ENCODE peak calls at places on chromosomes 2 and 18, in six cellular contexts. N is neural progenitor cell, L is fibroblast of lung, O is astrocyte, J is IMR-90, G is Karpas-422. Y is an unnamed sample.

GRCh38 chr2:1708476-1709334 is 35.6 kb downstream of the PXDN start:
- DNase-seq in O (no peak), N (no peak), L (no peak), J (peak; percentile 27), G (no peak), Y (no peak)

GRCh38 chr2:216773072-216773471 is 77.7 kb upstream of the IGFBP5 start:
- DNase-seq in O (no peak), G (no peak), L (peak; percentile 25), N (no peak), J (no peak), Y (no peak)

GRCh38 chr2:126662623-126663022 is 6.7 kb downstream of the GYPC start:
- DNase-seq in O (no peak), N (no peak), L (no peak), J (no peak), G (peak; percentile 73), Y (no peak)

GRCh38 chr2:38230756-38231155 is 146.3 kb downstream of the ATL2 start:
- DNase-seq in J (no peak), L (no peak), N (no peak), G (no peak), O (no peak), Y (no peak)

GRCh38 chr18:48562075-48562474 is 23.2 kb downstream of the CTIF start:
- DNase-seq in L (no peak), J (no peak), G (no peak), N (no peak), O (no peak), Y (no peak)

GRCh38 chr2:176907341-176907740 is 305.3 kb upstream of the HNRNPA3 start:
- DNase-seq in O (no peak), G (no peak), N (no peak), J (no peak), L (no peak), Y (peak; percentile 8)

GRCh38 chr2:165423081-165423480 is 46.4 kb upstream of the CSRNP3 start:
- DNase-seq in J (no peak), G (no peak), N (no peak), L (no peak), O (no peak), Y (no peak)

GRCh38 chr2:189685540-189686229 is 11.2 kb downstream of the ANKAR start:
- DNase-seq in G (no peak), N (no peak), O (peak; percentile 68), J (peak; percentile 78), L (peak; percentile 70), Y (peak; percentile 66)

GRCh38 chr2:231332388-231332787 is 63.1 kb upstream of the B3GNT7 start:
- DNase-seq in L (no peak), O (no peak), N (no peak), G (no peak), J (no peak), Y (no peak)

GRCh38 chr2:69559696-69560482 is 83.7 kb downstream of the AAK1 start:
- DNase-seq in O (peak; percentile 37), L (peak; percentile 76), J (peak; percentile 62), N (peak; percentile 81), G (peak; percentile 79), Y (peak; percentile 66)

GRCh38 chr2:112493048-112493447 is 11.1 kb downstream of the TTL start:
- DNase-seq in N (no peak), G (no peak), L (no peak), O (no peak), J (peak; percentile 9), Y (no peak)

GRCh38 chr2:170161516-170162260 is 16.3 kb upstream of the MYO3B start:
- DNase-seq in L (no peak), N (no peak), G (no peak), O (no peak), J (no peak), Y (no peak)

GRCh38 chr2:99481941-99482340 is 7.9 kb downstream of the REV1 start:
- DNase-seq in G (no peak), J (no peak), N (no peak), O (no peak), L (peak; percentile 24), Y (no peak)

GRCh38 chr2:9274701-9275343 is 68.2 kb downstream of the ASAP2 start:
- DNase-seq in G (no peak), J (no peak), O (no peak), L (no peak), N (no peak), Y (no peak)

GRCh38 chr18:12086249-12086648 is 7.4 kb upstream of the ANKRD62 start:
- DNase-seq in J (no peak), N (no peak), G (no peak), L (no peak), O (no peak), Y (no peak)

GRCh38 chr2:60413069-60413818 is 140.2 kb downstream of the BCL11A start:
- DNase-seq in N (no peak), O (no peak), L (no peak), G (no peak), J (no peak), Y (no peak)

GRCh38 chr18:56831988-56832387 is 180.8 kb downstream of the WDR7 start:
- DNase-seq in J (peak; percentile 35), G (no peak), O (peak; percentile 55), L (peak; percentile 29), N (peak; percentile 8), Y (no peak)

GRCh38 chr18:48781041-48781989 is 169.4 kb downstream of the SMAD7 start:
- DNase-seq in J (peak; percentile 39), N (peak; percentile 63), O (peak; percentile 52), G (no peak), L (peak; percentile 47), Y (no peak)

GRCh38 chr18:41036346-41036745 is 918.7 kb upstream of the PIK3C3 start:
- DNase-seq in N (no peak), L (no peak), O (no peak), J (no peak), G (no peak), Y (no peak)

GRCh38 chr2:195486987-195487644 is 169.9 kb upstream of the SLC39A10 start:
- DNase-seq in N (no peak), G (peak; percentile 48), O (peak; percentile 79), J (peak; percentile 81), L (peak; percentile 79), Y (peak; percentile 94)

GRCh38 chr2:190060626-190061025 is 1.9 kb downstream of the MSTN start:
- DNase-seq in J (no peak), N (no peak), O (no peak), G (no peak), L (no peak), Y (no peak)

GRCh38 chr18:28040216-28040615 is 136.7 kb downstream of the CDH2 start:
- DNase-seq in O (no peak), J (no peak), N (no peak), L (no peak), G (no peak), Y (no peak)

GRCh38 chr2:17107131-17107530 is 411.1 kb downstream of the RAD51AP2 start:
- DNase-seq in J (peak; percentile 47), L (peak; percentile 84), N (no peak), G (no peak), O (peak; percentile 75), Y (no peak)

GRCh38 chr2:68185541-68186164 is 28.0 kb downstream of the PNO1 start:
- DNase-seq in O (peak; percentile 15), L (peak; percentile 56), J (peak; percentile 34), G (peak; percentile 93), N (peak; percentile 82), Y (peak; percentile 42)

DNA sequence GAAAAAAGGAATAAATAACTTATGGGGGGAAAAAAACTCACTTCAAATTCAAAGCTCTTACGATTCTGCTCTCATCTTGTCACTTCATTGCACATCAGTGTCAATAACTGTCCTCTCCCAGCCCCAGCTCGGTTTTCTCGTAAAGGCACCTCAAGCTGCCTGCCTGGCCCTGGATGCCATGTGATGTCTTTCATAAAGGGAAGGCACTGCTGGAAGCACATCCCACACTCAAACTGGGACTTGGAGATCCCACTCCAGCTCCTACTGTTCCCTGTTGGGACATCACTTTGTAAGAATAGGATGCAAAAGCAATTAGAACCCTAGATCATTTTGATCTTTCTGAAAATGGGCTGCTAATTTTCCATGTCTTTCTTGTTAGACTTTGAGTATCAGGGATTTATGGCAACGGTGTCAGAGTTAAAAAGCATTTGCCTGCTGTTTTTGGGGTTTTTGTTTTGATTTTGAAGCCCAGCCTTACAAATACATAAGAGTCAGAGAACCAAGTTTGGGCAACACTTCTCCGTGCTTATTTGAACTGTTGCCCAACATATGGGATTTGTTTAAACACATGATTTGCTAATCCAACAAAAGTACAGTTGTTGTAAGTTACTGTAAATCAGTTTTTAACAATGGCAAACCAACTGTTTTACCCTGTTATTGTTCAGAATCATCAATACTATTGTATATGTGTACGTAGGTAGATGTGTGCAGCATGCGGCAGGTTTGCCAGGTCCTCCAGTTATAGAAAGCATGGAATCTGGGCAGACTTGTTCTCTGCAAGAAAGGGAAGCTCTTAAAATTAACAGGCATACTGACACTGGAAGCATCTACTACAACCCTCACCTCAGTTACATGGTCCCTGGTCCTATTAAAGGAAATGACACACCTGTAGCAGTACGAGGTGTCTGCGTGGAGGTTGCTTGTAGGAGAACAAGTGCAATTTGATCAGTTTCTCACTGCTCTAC is 20.6 kb downstream of the SERTAD2 start:
- DNase-seq in L (peak; percentile 89), O (no peak), J (peak; percentile 76), N (no peak), G (no peak), Y (no peak)
- H4K20me1 ChIP-seq in L (no peaks in the 10 kb centered on the region), O (peaks cover 82% of the 10 kb centered on the region), J (peaks cover 45% of the 10 kb centered on the region), N (peaks cover 26% of the 10 kb centered on the region), G (peaks cover 89% of the 10 kb centered on the region), Y (no peaks in the 10 kb centered on the region)

DNA sequence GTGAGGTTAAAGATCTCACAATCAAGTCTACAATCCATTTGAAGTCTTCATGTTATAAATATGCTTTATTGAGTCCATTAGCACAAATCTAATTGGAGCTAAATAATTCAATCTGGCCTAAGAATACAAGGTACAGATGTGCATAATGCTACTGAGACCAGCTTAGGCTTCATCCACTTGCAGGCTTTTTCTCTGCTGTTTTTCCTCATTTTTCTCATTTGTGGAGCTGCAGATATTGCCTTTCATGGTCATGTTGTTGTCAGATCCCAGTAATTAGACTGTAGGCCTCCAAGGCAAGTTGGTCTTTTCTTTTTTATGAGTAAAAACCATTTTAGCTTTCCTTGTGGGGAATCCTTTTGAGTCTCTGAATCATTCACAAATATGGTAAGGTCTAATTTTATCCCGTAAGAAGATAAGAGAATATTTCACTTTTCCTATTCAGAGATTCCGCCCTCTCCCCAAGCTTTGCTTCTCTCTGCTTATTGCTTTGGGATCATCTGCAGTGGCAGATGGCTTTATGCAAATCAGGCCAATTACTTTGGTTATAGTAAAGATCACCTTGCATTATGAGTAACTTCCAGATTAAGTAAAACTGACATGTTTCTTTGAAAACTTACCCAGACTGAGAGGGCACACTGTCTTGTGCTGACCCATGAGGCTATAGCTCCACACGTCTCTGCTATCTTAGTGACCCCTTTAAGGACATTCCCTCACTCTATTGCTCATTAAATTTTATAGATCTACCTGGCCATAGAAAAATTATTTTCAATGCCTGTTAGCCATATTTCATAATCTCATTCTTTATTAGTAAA is 80.9 kb downstream of the MGAT5 start:
- DNase-seq in G (no peak), O (no peak), L (no peak), N (no peak), J (no peak), Y (no peak)
- H3K4me2 ChIP-seq in G (no peak overlapping the region), O (no peak overlapping the region), L (no peak overlapping the region), N (no peak overlapping the region), J (no peak overlapping the region), Y (no peak overlapping the region)

GRCh38 chr18:75365230-75365629 is 62.3 kb downstream of the SMIM21 start:
- DNase-seq in N (no peak), O (no peak), J (no peak), L (no peak), G (no peak), Y (no peak)
- H2AFZ ChIP-seq in N (no peak overlapping the region), O (no peak overlapping the region), J (no peak overlapping the region), L (no peak overlapping the region), G (no peak overlapping the region), Y (no peak overlapping the region)

DNA sequence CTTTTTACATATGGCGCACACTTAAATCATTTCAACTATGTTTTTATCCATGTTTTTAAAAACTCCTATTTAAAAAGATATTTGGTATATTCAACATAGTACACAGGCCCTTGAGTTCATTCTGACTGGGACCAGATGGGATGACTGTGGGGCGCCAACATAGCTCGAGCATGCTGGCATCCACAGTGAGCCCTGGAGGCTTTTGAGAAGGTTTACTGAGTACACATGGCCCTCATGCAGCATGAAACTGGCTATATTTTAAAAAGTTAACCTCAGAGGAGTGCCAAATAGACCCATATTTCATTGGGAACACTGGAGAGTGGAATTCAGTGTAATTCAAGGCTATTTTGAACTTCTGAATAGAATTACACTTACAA is 83.6 kb downstream of the CCDC85A start:
- DNase-seq in N (no peak), G (no peak), O (no peak), L (no peak), J (no peak), Y (no peak)
- H4K20me1 ChIP-seq in N (no peaks in the 10 kb centered on the region), G (no peaks in the 10 kb centered on the region), O (no peaks in the 10 kb centered on the region), L (no peaks in the 10 kb centered on the region), J (no peaks in the 10 kb centered on the region), Y (no peaks in the 10 kb centered on the region)

Y was measured in MM.1S.